ENCODE peak calls at places on chromosomes 13 and 19, in six cellular contexts. Z is T-helper 1 cell, R is iris pigment epithelial cell, M is iPS-NIHi11, E is kidney epithelial cell, B is stomach. L is an unnamed sample.
A peak's percentile ranks its signal among the peaks of the same experiment; 100 is the strongest.

GRCh38 chr19:47391510-47392223 is 27.7 kb downstream of the MEIS3 start:
- DNase-seq in R (peak; percentile 58), Z (peak; percentile 76), M (peak; percentile 86), B (peak; percentile 82), E (peak; percentile 7), L (peak; percentile 86)

GRCh38 chr19:45632468-45633196 is 6.6 kb downstream of the EML2 start:
- DNase-seq in M (peak; percentile 97), R (peak; percentile 79), Z (no peak), E (peak; percentile 65), B (peak; percentile 79), L (peak; percentile 25)

GRCh38 chr19:29326351-29326750 is 113.4 kb upstream of the UQCRFS1 start:
- DNase-seq in E (no peak), R (no peak), B (no peak), M (no peak), Z (no peak), L (no peak)

GRCh38 chr13:45015300-45015699 is 26.0 kb downstream of the GPALPP1 start:
- DNase-seq in Z (no peak), M (no peak), B (no peak), R (peak; percentile 25), E (peak; percentile 9), L (no peak)

GRCh38 chr19:16442386-16443276 is 29.1 kb downstream of the EPS15L1 start:
- DNase-seq in M (peak; percentile 48), B (peak; percentile 60), E (no peak), Z (no peak), R (no peak), L (no peak)

GRCh38 chr13:46184277-46184699 is 2.3 kb upstream of the LCP1 start:
- DNase-seq in B (peak; percentile 38), E (no peak), Z (peak; percentile 60), M (peak; percentile 65), R (peak; percentile 15), L (peak; percentile 62)

GRCh38 chr13:66826398-66826797 is 403.7 kb downstream of the PCDH9 start:
- DNase-seq in B (no peak), E (no peak), R (peak; percentile 47), M (no peak), Z (no peak), L (no peak)

GRCh38 chr19:54502518-54503048 is at the start of gene LAIR2:
- DNase-seq in R (no peak), M (no peak), E (no peak), B (no peak), Z (no peak), L (no peak)

GRCh38 chr19:36771275-36772231 is 1.1 kb downstream of the ZNF850 start:
- DNase-seq in Z (no peak), E (peak; percentile 39), M (peak; percentile 59), B (peak; percentile 62), R (peak; percentile 95), L (no peak)

GRCh38 chr19:3857449-3858003 is 11.3 kb downstream of the ZFR2 start:
- DNase-seq in R (no peak), Z (no peak), B (no peak), E (peak; percentile 5), M (no peak), L (no peak)

GRCh38 chr13:99124695-99125334 is 75.8 kb upstream of the UBAC2 start:
- DNase-seq in B (no peak), E (peak; percentile 14), M (no peak), Z (no peak), R (peak; percentile 79), L (peak; percentile 2)

GRCh38 chr19:18349524-18350128 is 9.2 kb downstream of the PGPEP1 start:
- DNase-seq in B (peak; percentile 67), E (no peak), Z (no peak), M (peak; percentile 72), R (peak; percentile 69), L (no peak)

GRCh38 chr19:10815969-10816635 is 19.9 kb downstream of the TMED1 start:
- DNase-seq in M (no peak), E (no peak), B (no peak), R (peak; percentile 51), Z (no peak), L (no peak)

GRCh38 chr19:7917292-7918061 is 2.7 kb upstream of the SNAPC2 start:
- DNase-seq in R (peak; percentile 64), Z (peak; percentile 40), B (peak; percentile 58), M (peak; percentile 84), E (no peak), L (peak; percentile 47)

L was measured in T-helper 9 cell.